ENCODE peak calls at places on chromosomes 4 and X, in four cellular contexts. X is K562, E is HepG2, R is GM12878. K is an unnamed sample.

GRCh38 chr4:125985856-125986255 is 671.1 kb downstream of the FAT4 start:
- DNase-seq in R (peak), E (no peak), X (peak), K (peak)

GRCh38 chr4:39045791-39046221 is 13.6 kb upstream of the TMEM156 start:
- DNase-seq in X (no peak), E (peak), R (no peak), K (no peak)

GRCh38 chr4:36399762-36400353 is 118.4 kb downstream of the DTHD1 start:
- DNase-seq in X (no peak), E (peak), R (peak), K (peak)

GRCh38 chr4:153668647-153669046 is 15.4 kb upstream of the TLR2 start:
- DNase-seq in R (no peak), X (no peak), E (no peak), K (no peak)

GRCh38 chr4:40388248-40388647 is 53.1 kb downstream of the CHRNA9 start:
- DNase-seq in R (no peak), E (no peak), X (no peak), K (peak)

GRCh38 chr4:107835409-107835808 is 10.7 kb downstream of the SGMS2 start:
- DNase-seq in E (no peak), X (no peak), R (no peak), K (no peak)

GRCh38 chr4:182213024-182213423 is 30.2 kb upstream of the TENM3 start:
- DNase-seq in X (no peak), E (no peak), R (no peak), K (no peak)

GRCh38 chr4:16573181-16573580 is 325.3 kb downstream of the LDB2 start:
- DNase-seq in E (no peak), R (no peak), X (no peak), K (no peak)

GRCh38 chr4:28082686-28083390 is 1222.2 kb downstream of the STIM2 start:
- DNase-seq in X (no peak), E (no peak), R (no peak), K (no peak)

GRCh38 chrX:7170903-7171302 is 22.9 kb upstream of the PUDP start:
- DNase-seq in E (peak), X (peak), R (no peak), K (peak)

GRCh38 chr4:63841266-63841665 is 568.0 kb downstream of the TECRL start:
- DNase-seq in R (no peak), E (no peak), X (no peak), K (no peak)
- TF ChIP-seq ETV6 in R (no peak), E (no peak), X (no peak), K (no peak)

DNA sequence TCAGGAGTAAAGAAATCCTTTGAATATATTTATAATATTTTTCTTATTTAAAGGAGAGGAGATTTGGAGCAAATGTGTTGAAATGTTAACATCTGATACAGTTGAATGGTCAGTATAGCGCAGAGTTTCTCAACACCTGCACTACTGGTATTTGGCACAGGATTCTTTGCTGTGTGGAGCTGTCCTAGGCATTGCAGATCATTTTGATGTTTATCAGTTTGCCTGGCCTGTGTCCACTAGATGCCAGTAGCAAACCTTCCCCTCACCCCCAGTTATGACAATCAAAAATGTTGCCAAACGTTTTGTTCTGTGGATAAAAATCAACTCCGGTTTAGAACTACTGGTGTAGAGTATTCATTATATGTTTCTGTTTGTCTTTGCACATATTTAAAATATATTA is 765.3 kb upstream of the SLIT2 start:
- DNase-seq in R (no peak), E (no peak), X (no peak), K (no peak)
- TF ChIP-seq TCF7 in R (no peak), E (no peak), X (no peak), K (no peak)

GRCh38 chrX:29470029-29470428 is 745.3 kb upstream of the MAGEB2 start:
- DNase-seq in X (no peak), R (no peak), E (no peak), K (no peak)
- TF ChIP-seq ETV6 in X (no peak), R (no peak), E (no peak), K (no peak)

GRCh38 chr4:77493120-77493767 is 112.4 kb upstream of the CXCL13 start:
- DNase-seq in X (no peak), R (peak), E (no peak), K (no peak)
- TF ChIP-seq TCF7 in X (no peak), R (no peak), E (no peak), K (no peak)

GRCh38 chr4:169179609-169180526 is 90.9 kb downstream of the SH3RF1 start:
- DNase-seq in X (no peak), E (no peak), R (no peak), K (no peak)
- TF ChIP-seq ETV6 in X (no peak), E (no peak), R (no peak), K (no peak)